ENCODE peak calls at places on chromosomes 11 and 22, in nine cellular contexts. A is uterus; L is heart left ventricle; Q is IMR-90; R is CD4-positive, alpha-beta T cell; B is Panc1; N is kidney; X is suprapubic skin; P is pancreas. O is an unnamed sample. For H3K9me3, the result is how much of the 10 kb centered on the place peaks cover.

GRCh38 chr22:17159504-17159951 is 451 bp upstream of the HDHD5 start:
- DNase-seq in A (peak), L (peak), Q (peak), R (peak), B (no peak), N (peak), X (peak), P (no peak), O (no peak)

GRCh38 chr11:94760296-94760695 is 7.9 kb upstream of the AMOTL1 start:
- DNase-seq in A (no peak), L (no peak), Q (no peak), R (no peak), B (no peak), N (no peak), X (no peak), P (no peak), O (no peak)

GRCh38 chr22:20191803-20192202 is 40.9 kb upstream of the CCDC188 start:
- DNase-seq in A (no peak), L (no peak), Q (no peak), R (no peak), B (no peak), N (no peak), X (no peak), P (no peak), O (no peak)

GRCh38 chr22:37669586-37669985 is 5.8 kb upstream of the LGALS1 start:
- DNase-seq in A (no peak), L (no peak), Q (peak), R (no peak), B (no peak), N (no peak), X (no peak), P (no peak), O (no peak)

GRCh38 chr22:37440875-37441274 is 13.6 kb upstream of the ELFN2 start:
- DNase-seq in A (no peak), L (no peak), Q (no peak), R (no peak), B (no peak), N (no peak), X (no peak), P (no peak), O (no peak)

GRCh38 chr11:46677991-46678740 is 22.3 kb downstream of the ARHGAP1 start:
- DNase-seq in A (no peak), L (no peak), Q (peak), R (no peak), B (no peak), N (peak), X (no peak), P (no peak), O (no peak)

GRCh38 chr11:44398266-44399045 is 88.5 kb upstream of the ALX4 start:
- DNase-seq in A (no peak), L (no peak), Q (no peak), R (no peak), B (no peak), N (no peak), X (no peak), P (no peak), O (no peak)

GRCh38 chr11:35076201-35077100 is 62.5 kb upstream of the CD44 start:
- DNase-seq in A (no peak), L (no peak), Q (no peak), R (no peak), B (no peak), N (no peak), X (no peak), P (no peak), O (no peak)

GRCh38 chr22:26461188-26461810 is 22.3 kb downstream of the HPS4 start:
- DNase-seq in A (peak), L (peak), Q (peak), R (no peak), B (no peak), N (no peak), X (no peak), P (no peak), O (no peak)

GRCh38 chr11:69730500-69730899 is 26.7 kb upstream of the FGF19 start:
- DNase-seq in A (no peak), L (no peak), Q (no peak), R (no peak), B (no peak), N (no peak), X (no peak), P (no peak), O (no peak)

GRCh38 chr22:46068908-46069481 is 81.3 kb upstream of the PPARA start:
- DNase-seq in A (peak), L (no peak), Q (peak), R (no peak), B (no peak), N (peak), X (peak), P (peak), O (no peak)

GRCh38 chr11:76823481-76824028 is 37.2 kb upstream of the ACER3 start:
- DNase-seq in A (peak), L (peak), Q (peak), R (no peak), B (peak), N (no peak), X (no peak), P (no peak), O (no peak)

GRCh38 chr11:87039371-87039770 is 1.6 kb downstream of the TMEM135 start:
- DNase-seq in A (no peak), L (no peak), Q (peak), R (no peak), B (no peak), N (no peak), X (no peak), P (no peak), O (no peak)

GRCh38 chr22:29720824-29721323 is 1.1 kb downstream of the CABP7 start:
- DNase-seq in A (no peak), L (no peak), Q (no peak), R (no peak), B (no peak), N (no peak), X (no peak), P (no peak), O (no peak)

GRCh38 chr22:28620244-28620922 is 59.3 kb downstream of the TTC28 start:
- DNase-seq in A (no peak), L (no peak), Q (no peak), R (no peak), B (no peak), N (no peak), X (no peak), P (no peak), O (no peak)

GRCh38 chr22:48580481-48580970 is 1247.1 kb downstream of the BRD1 start:
- DNase-seq in A (no peak), L (no peak), Q (no peak), R (no peak), B (no peak), N (peak), X (no peak), P (peak), O (no peak)

GRCh38 chr11:64284048-64284961 is at the start of gene BAD:
- DNase-seq in A (peak), L (peak), Q (peak), R (peak), B (no peak), N (peak), X (peak), P (peak), O (no peak)

GRCh38 chr22:47166446-47167016 is 404.1 kb downstream of the TBC1D22A start:
- DNase-seq in A (peak), L (peak), Q (no peak), R (no peak), B (no peak), N (peak), X (peak), P (no peak), O (no peak)

GRCh38 chr11:96196074-96196787 is 146.8 kb downstream of the MAML2 start:
- DNase-seq in A (no peak), L (no peak), Q (no peak), R (no peak), B (no peak), N (no peak), X (no peak), P (no peak), O (no peak)

GRCh38 chr11:45145083-45145420 is 1.4 kb upstream of the PRDM11 start:
- DNase-seq in A (no peak), L (no peak), Q (no peak), R (no peak), B (no peak), N (no peak), X (no peak), P (no peak), O (no peak)

GRCh38 chr11:58762284-58763119 is 30.8 kb upstream of the GLYAT start:
- DNase-seq in A (no peak), L (no peak), Q (no peak), R (no peak), B (no peak), N (no peak), X (no peak), P (no peak), O (no peak)
- H3K9me3 ChIP-seq in A (under half), L (under half), Q (under half), R (under half), B (under half), N (under half), X (under half), P (under half), O (under half)

DNA sequence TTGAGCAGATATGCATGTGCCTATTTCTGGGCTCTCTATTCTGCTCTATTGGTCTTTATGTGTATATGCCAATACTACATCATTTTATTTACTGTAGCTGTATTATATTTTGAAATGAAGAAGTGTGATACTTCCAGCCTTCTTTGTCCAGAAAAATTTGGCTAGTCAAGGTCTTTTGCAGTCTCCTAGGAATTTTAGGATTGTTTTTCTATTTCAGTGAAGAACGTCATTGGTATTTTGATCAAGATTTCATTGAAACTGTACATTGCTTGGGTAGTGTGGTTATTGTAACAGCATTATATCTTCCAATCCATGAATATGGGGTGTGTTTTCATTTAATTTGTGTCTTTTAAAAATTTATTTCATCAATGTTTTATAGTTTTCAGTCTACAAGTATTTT is 400.3 kb downstream of the AASDHPPT start:
- DNase-seq in A (no peak), L (no peak), Q (no peak), R (no peak), B (no peak), N (no peak), X (no peak), P (no peak), O (no peak)
- H3K9me3 ChIP-seq in A (under half), L (under half), Q (under half), R (under half), B (under half), N (under half), X (under half), P (under half), O (under half)

GRCh38 chr11:48261600-48261999 is 2.1 kb upstream of the OR4X1 start:
- DNase-seq in A (no peak), L (no peak), Q (no peak), R (no peak), B (no peak), N (no peak), X (no peak), P (no peak), O (no peak)

GRCh38 chr11:48263416-48263911 is at the start of gene OR4X1:
- DNase-seq in A (no peak), L (no peak), Q (no peak), R (no peak), B (no peak), N (no peak), X (no peak), P (no peak), O (no peak)
- H3K9me3 ChIP-seq in A (under half), L (under half), Q (under half), R (under half), B (under half), N (under half), X (under half), P (under half), O (under half)

DNA sequence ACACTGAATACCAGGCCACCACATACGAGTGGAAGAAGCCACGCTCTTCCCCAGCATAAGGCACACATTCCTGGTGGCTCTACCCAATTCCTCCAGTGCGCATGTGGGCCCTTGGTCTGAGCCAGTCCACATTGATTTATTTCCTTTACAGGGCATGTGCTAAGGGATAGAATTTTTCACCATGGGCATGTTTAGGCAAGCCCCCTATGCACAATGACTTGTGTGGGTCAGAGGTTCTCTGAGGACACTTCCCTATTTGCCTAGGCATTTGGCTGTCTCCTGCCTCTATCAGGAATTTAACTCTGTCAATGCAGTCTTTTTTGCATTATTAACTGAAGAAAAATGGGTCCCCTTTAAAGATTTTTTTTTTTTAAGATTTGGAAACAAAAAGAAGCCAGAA is 718.1 kb downstream of the NTM start:
- DNase-seq in A (no peak), L (no peak), Q (no peak), R (no peak), B (no peak), N (no peak), X (no peak), P (no peak), O (no peak)
- H3K9me3 ChIP-seq in A (under half), L (under half), Q (under half), R (under half), B (under half), N (under half), X (under half), P (under half), O (under half)